ENCODE peak calls at places on chromosomes 7 and 10, in five cellular contexts. R, V, F, U and N are unnamed samples.

GRCh38 chr7:77524732-77525131 is 12.4 kb upstream of the PTPN12 start:
- DNase-seq in V (no peak), U (no peak), F (no peak), R (no peak), N (no peak)

GRCh38 chr7:22083711-22084289 is 138.1 kb upstream of the CDCA7L start:
- DNase-seq in U (no peak), V (no peak), F (no peak), R (no peak), N (no peak)

GRCh38 chr7:73541722-73542121 is 15.8 kb downstream of the BCL7B start:
- DNase-seq in F (no peak), U (no peak), R (no peak), V (no peak), N (no peak)

GRCh38 chr10:73424478-73424877 is 8.9 kb downstream of the MSS51 start:
- DNase-seq in U (no peak), F (no peak), R (no peak), V (no peak), N (no peak)

GRCh38 chr7:29915481-29916215 is 74.0 kb downstream of the SCRN1 start:
- DNase-seq in U (no peak), F (no peak), V (no peak), R (no peak), N (no peak)

GRCh38 chr7:109616551-109617069 is 1046.9 kb downstream of the DNAJB9 start:
- DNase-seq in R (no peak), V (no peak), F (no peak), U (no peak), N (no peak)

GRCh38 chr10:15387021-15387420 is 15.9 kb upstream of the FAM171A1 start:
- DNase-seq in U (no peak), R (no peak), V (no peak), F (no peak), N (no peak)

GRCh38 chr10:120131183-120131582 is 238.7 kb downstream of the SEC23IP start:
- DNase-seq in R (peak; percentile 83), F (no peak), U (no peak), V (peak; percentile 21), N (no peak)

GRCh38 chr7:38178695-38179344 is 775 bp downstream of the STARD3NL start:
- DNase-seq in R (no peak), U (no peak), V (no peak), F (no peak), N (no peak)

GRCh38 chr7:66344166-66344565 is 139.0 kb downstream of the TPST1 start:
- DNase-seq in V (no peak), U (no peak), F (peak; percentile 21), R (no peak), N (no peak)

GRCh38 chr10:64859911-64860310 is 1338.7 kb downstream of the REEP3 start:
- DNase-seq in U (no peak), R (no peak), F (no peak), V (no peak), N (no peak)

GRCh38 chr10:86786368-86786767 is 29.9 kb downstream of the BMPR1A start:
- DNase-seq in V (no peak), U (no peak), R (no peak), F (no peak), N (no peak)

GRCh38 chr7:76513817-76514799 is 3.8 kb downstream of the UPK3B start:
- DNase-seq in V (no peak), R (no peak), F (no peak), U (no peak), N (no peak)

GRCh38 chr10:109902992-109903947 is 20.0 kb downstream of the XPNPEP1 start:
- DNase-seq in F (no peak), U (no peak), R (no peak), V (no peak), N (no peak)

GRCh38 chr10:74027702-74028101 is 29.8 kb downstream of the VCL start:
- DNase-seq in R (no peak), F (no peak), V (no peak), U (no peak), N (no peak)

GRCh38 chr7:155860840-155861479 is 48.7 kb upstream of the SHH start:
- DNase-seq in F (no peak), U (no peak), V (no peak), R (no peak), N (peak; percentile 60)

GRCh38 chr7:81956520-81956919 is 186.7 kb upstream of the HGF start:
- DNase-seq in U (peak; percentile 30), V (peak; percentile 1), F (peak; percentile 39), R (no peak), N (peak; percentile 59)

GRCh38 chr7:36153571-36154097 is 580 bp downstream of the EEPD1 start:
- DNase-seq in F (no peak), U (no peak), V (no peak), R (peak; percentile 53), N (peak; percentile 18)

GRCh38 chr10:118175148-118175547 is 128.4 kb upstream of the RAB11FIP2 start:
- DNase-seq in F (no peak), V (no peak), R (no peak), U (no peak), N (no peak)

GRCh38 chr7:41114166-41114565 is 588.7 kb downstream of the INHBA start:
- DNase-seq in R (no peak), V (no peak), U (no peak), F (no peak), N (no peak)

GRCh38 chr7:51356849-51357516 is 40.4 kb upstream of the COBL start:
- DNase-seq in R (no peak), F (peak; percentile 54), V (no peak), U (no peak), N (no peak)

GRCh38 chr7:24346129-24346528 is 62.1 kb downstream of the NPY start:
- DNase-seq in F (no peak), U (no peak), R (no peak), V (no peak), N (no peak)

GRCh38 chr7:159094919-159095915 is 49.5 kb downstream of the VIPR2 start:
- DNase-seq in R (no peak), U (no peak), V (no peak), F (no peak), N (no peak)

GRCh38 chr7:28517206-28517605 is 104.9 kb downstream of the CREB5 start:
- DNase-seq in U (no peak), V (no peak), R (no peak), F (no peak), N (no peak)

GRCh38 chr10:86111902-86112301 is 254.7 kb downstream of the GRID1 start:
- DNase-seq in F (no peak), R (no peak), U (no peak), V (no peak), N (no peak)

GRCh38 chr10:24469993-24470392 is 253.7 kb downstream of the ARHGAP21 start:
- DNase-seq in R (no peak), F (no peak), V (no peak), U (no peak), N (no peak)

GRCh38 chr10:116891208-116891607 is 41.9 kb downstream of the ENO4 start:
- DNase-seq in R (no peak), V (no peak), U (no peak), F (no peak), N (no peak)

GRCh38 chr10:120559800-120560199 is 102.8 kb downstream of the PLPP4 start:
- DNase-seq in R (no peak), U (no peak), F (no peak), V (no peak), N (no peak)

GRCh38 chr10:45040921-45041320 is 40.2 kb downstream of the ZNF22 start:
- DNase-seq in R (no peak), F (no peak), V (no peak), U (no peak), N (no peak)

DNA sequence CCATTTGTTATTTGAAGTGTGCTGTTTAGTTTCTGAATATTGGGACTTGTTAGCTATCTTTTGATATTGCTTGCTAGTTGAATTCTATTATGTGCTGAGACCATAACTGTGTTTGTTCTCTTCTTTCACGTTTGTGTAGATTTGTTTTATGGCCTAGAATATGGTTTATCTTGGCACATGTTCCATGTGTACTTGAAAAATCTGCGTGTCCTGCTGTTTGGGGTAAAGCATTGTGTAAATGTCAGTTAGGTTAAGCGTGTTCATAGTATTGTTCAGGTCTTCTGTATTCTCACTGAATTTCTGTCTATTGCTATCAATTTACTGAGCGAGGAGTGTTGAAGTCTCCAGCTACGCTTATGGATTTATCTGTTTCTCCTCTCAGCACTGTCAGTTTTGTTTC is 19.4 kb downstream of the MMP21 start:
- DNase-seq in V (no peak), R (no peak), F (no peak), U (no peak), N (no peak)
- TF ChIP-seq HDAC2 in V (no peak), R (no peak), F (no peak), U (no peak), N (no peak)

DNA sequence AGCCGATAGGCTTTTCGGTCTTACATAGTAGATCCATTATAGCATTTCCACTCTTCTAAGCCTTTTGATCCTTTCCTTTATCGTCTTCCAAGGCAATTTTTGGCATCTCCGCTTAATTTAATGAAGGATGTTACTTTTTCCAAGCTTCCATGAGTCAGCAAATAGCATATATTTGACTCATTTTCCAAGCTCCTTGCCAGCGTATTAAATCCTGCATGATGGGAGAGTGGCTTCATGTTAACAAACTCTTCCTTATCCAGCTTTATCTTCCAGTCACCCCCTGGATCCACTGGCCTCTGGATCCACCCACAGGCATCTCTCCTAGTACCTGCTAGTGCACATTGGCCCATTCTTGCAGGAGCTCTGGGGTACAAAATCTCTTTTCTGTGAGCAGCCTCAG is 13.0 kb downstream of the OR9A2 start:
- DNase-seq in U (no peak), V (no peak), R (no peak), F (no peak), N (no peak)
- TF ChIP-seq HDAC2 in U (no peak), V (no peak), R (no peak), F (no peak), N (no peak)

GRCh38 chr10:28560617-28561016 is 27.7 kb downstream of the WAC start:
- DNase-seq in F (no peak), V (no peak), R (no peak), U (no peak), N (no peak)

GRCh38 chr10:28558923-28559508 is 26.1 kb downstream of the WAC start:
- DNase-seq in R (no peak), U (no peak), F (no peak), V (no peak), N (no peak)

GRCh38 chr10:28558186-28558585 is 25.3 kb downstream of the WAC start:
- DNase-seq in R (no peak), V (no peak), U (no peak), F (no peak), N (no peak)

GRCh38 chr10:28561531-28561930 is 28.6 kb downstream of the WAC start:
- DNase-seq in R (no peak), V (no peak), U (no peak), F (no peak), N (no peak)

GRCh38 chr10:28559661-28560060 is 26.7 kb downstream of the WAC start:
- DNase-seq in U (no peak), R (no peak), V (no peak), F (no peak), N (no peak)
- TF ChIP-seq HDAC2 in U (no peak), R (no peak), V (no peak), F (no peak), N (no peak)

GRCh38 chr10:34476607-34477006 is 338.5 kb downstream of the PARD3 start:
- DNase-seq in U (no peak), R (no peak), F (no peak), V (no peak), N (no peak)

GRCh38 chr10:34474555-34474954 is 340.5 kb downstream of the PARD3 start:
- DNase-seq in F (no peak), V (no peak), U (no peak), R (no peak), N (no peak)

GRCh38 chr10:34473174-34474059 is 341.7 kb downstream of the PARD3 start:
- DNase-seq in U (no peak), R (no peak), V (no peak), F (no peak), N (no peak)

GRCh38 chr10:34475222-34475621 is 339.9 kb downstream of the PARD3 start:
- DNase-seq in V (no peak), U (no peak), R (no peak), F (no peak), N (no peak)

GRCh38 chr10:34474060-34474376 is 341.1 kb downstream of the PARD3 start:
- DNase-seq in U (no peak), R (no peak), F (peak; percentile 67), V (no peak), N (peak; percentile 55)
- TF ChIP-seq HDAC2 in U (no peak), R (no peak), F (no peak), V (no peak), N (no peak)